ENCODE peak calls at places on chromosome 5, in nine cellular contexts. G, V, P, R, J, T, L, M and Z are unnamed samples. For H3K27me3, the result is how much of the 10 kb centered on the place peaks cover.

GRCh38 chr5:160036243-160036642 is 27.3 kb downstream of the TTC1 start:
- DNase-seq in G (no peak), V (no peak), P (no peak), R (no peak), J (no peak), T (no peak), L (no peak), M (peak), Z (no peak)

GRCh38 chr5:96083361-96083881 is 121.8 kb upstream of the ELL2 start:
- DNase-seq in G (no peak), V (peak), P (no peak), R (peak), J (no peak), T (no peak), L (no peak), M (peak), Z (no peak)

GRCh38 chr5:139543423-139543991 is 17.6 kb upstream of the UBE2D2 start:
- DNase-seq in G (no peak), V (peak), P (no peak), R (peak), J (peak), T (no peak), L (peak), M (peak), Z (peak)

GRCh38 chr5:35129276-35129675 is 81.5 kb upstream of the AGXT2 start:
- DNase-seq in G (no peak), V (no peak), P (no peak), R (peak), J (no peak), T (peak), L (no peak), M (no peak), Z (no peak)

GRCh38 chr5:129973716-129974426 is 69.6 kb downstream of the CHSY3 start:
- DNase-seq in G (no peak), V (no peak), P (no peak), R (peak), J (no peak), T (no peak), L (no peak), M (no peak), Z (no peak)

GRCh38 chr5:91058575-91058974 is 324.5 kb downstream of the ARRDC3 start:
- DNase-seq in G (no peak), V (no peak), P (no peak), R (no peak), J (no peak), T (peak), L (no peak), M (no peak), Z (no peak)

GRCh38 chr5:161544350-161544765 is 2.2 kb downstream of the GABRB2 start:
- DNase-seq in G (peak), V (peak), P (no peak), R (peak), J (peak), T (peak), L (no peak), M (peak), Z (no peak)

GRCh38 chr5:100840364-100840763 is 62.7 kb downstream of the ST8SIA4 start:
- DNase-seq in G (no peak), V (no peak), P (no peak), R (peak), J (no peak), T (peak), L (peak), M (no peak), Z (no peak)

GRCh38 chr5:133663380-133664054 is 51.2 kb upstream of the FSTL4 start:
- DNase-seq in G (no peak), V (no peak), P (no peak), R (no peak), J (no peak), T (no peak), L (no peak), M (peak), Z (no peak)

GRCh38 chr5:150710165-150710564 is 9.3 kb upstream of the RBM22 start:
- DNase-seq in G (no peak), V (no peak), P (no peak), R (peak), J (no peak), T (peak), L (no peak), M (no peak), Z (no peak)

GRCh38 chr5:144368556-144368955 is 197.9 kb downstream of the KCTD16 start:
- DNase-seq in G (no peak), V (no peak), P (no peak), R (peak), J (no peak), T (peak), L (no peak), M (no peak), Z (no peak)

GRCh38 chr5:176334031-176334770 is 27.4 kb downstream of the KIAA1191 start:
- DNase-seq in G (no peak), V (no peak), P (no peak), R (no peak), J (no peak), T (no peak), L (no peak), M (no peak), Z (no peak)

GRCh38 chr5:27458318-27458717 is 419.9 kb upstream of the CDH9 start:
- DNase-seq in G (no peak), V (no peak), P (no peak), R (no peak), J (no peak), T (no peak), L (no peak), M (no peak), Z (no peak)

GRCh38 chr5:56323505-56323904 is 90.4 kb upstream of the ANKRD55 start:
- DNase-seq in G (no peak), V (no peak), P (peak), R (peak), J (no peak), T (peak), L (no peak), M (peak), Z (no peak)

GRCh38 chr5:149471406-149472183 is 79.6 kb downstream of the CSNK1A1 start:
- DNase-seq in G (no peak), V (no peak), P (no peak), R (peak), J (no peak), T (peak), L (no peak), M (peak), Z (no peak)

GRCh38 chr5:150780180-150780692 is 1.7 kb downstream of the SMIM3 start:
- DNase-seq in G (peak), V (no peak), P (no peak), R (peak), J (no peak), T (no peak), L (peak), M (no peak), Z (peak)

GRCh38 chr5:161149078-161149477 is 297.1 kb upstream of the ATP10B start:
- DNase-seq in G (no peak), V (no peak), P (no peak), R (no peak), J (no peak), T (no peak), L (no peak), M (no peak), Z (no peak)

GRCh38 chr5:175478384-175479124 is at the start of gene SFXN1:
- DNase-seq in G (peak), V (peak), P (no peak), R (peak), J (peak), T (peak), L (peak), M (peak), Z (peak)

GRCh38 chr5:93675458-93676450 is 65.6 kb downstream of the POU5F2 start:
- DNase-seq in G (no peak), V (no peak), P (no peak), R (no peak), J (no peak), T (no peak), L (no peak), M (no peak), Z (no peak)

GRCh38 chr5:157564149-157564711 is 11.3 kb downstream of the ADAM19 start:
- DNase-seq in G (no peak), V (peak), P (no peak), R (no peak), J (peak), T (no peak), L (no peak), M (peak), Z (no peak)

GRCh38 chr5:50667079-50667652 is 729 bp downstream of the PARP8 start:
- DNase-seq in G (peak), V (peak), P (no peak), R (peak), J (peak), T (no peak), L (peak), M (peak), Z (peak)

GRCh38 chr5:173188280-173188679 is 43.9 kb downstream of the BNIP1 start:
- DNase-seq in G (no peak), V (no peak), P (no peak), R (no peak), J (no peak), T (no peak), L (no peak), M (no peak), Z (no peak)

GRCh38 chr5:5340206-5340729 is 82.2 kb upstream of the ICE1 start:
- DNase-seq in G (no peak), V (no peak), P (peak), R (peak), J (peak), T (peak), L (no peak), M (peak), Z (peak)

GRCh38 chr5:150520747-150521521 is 13.0 kb downstream of the NDST1 start:
- DNase-seq in G (no peak), V (no peak), P (no peak), R (no peak), J (no peak), T (no peak), L (no peak), M (no peak), Z (no peak)

GRCh38 chr5:68216737-68217231 is 1.2 kb downstream of the PIK3R1 start:
- DNase-seq in G (no peak), V (peak), P (no peak), R (peak), J (no peak), T (no peak), L (no peak), M (no peak), Z (no peak)

GRCh38 chr5:68834486-68834885 is 259.3 kb upstream of the SLC30A5 start:
- DNase-seq in G (no peak), V (no peak), P (no peak), R (peak), J (no peak), T (no peak), L (no peak), M (no peak), Z (no peak)

GRCh38 chr5:29113516-29113915 is 2075.1 kb upstream of the CDH9 start:
- DNase-seq in G (no peak), V (no peak), P (no peak), R (no peak), J (no peak), T (no peak), L (no peak), M (peak), Z (no peak)

GRCh38 chr5:51395666-51396356 is 12.6 kb downstream of the ISL1 start:
- DNase-seq in G (no peak), V (no peak), P (no peak), R (no peak), J (no peak), T (no peak), L (no peak), M (no peak), Z (no peak)

GRCh38 chr5:112227911-112228631 is 191.0 kb downstream of the EPB41L4A start:
- DNase-seq in G (no peak), V (no peak), P (no peak), R (no peak), J (no peak), T (no peak), L (no peak), M (no peak), Z (no peak)

GRCh38 chr5:113274836-113275414 is 159.9 kb downstream of the TSSK1B start:
- DNase-seq in G (no peak), V (peak), P (no peak), R (no peak), J (no peak), T (no peak), L (no peak), M (peak), Z (no peak)

GRCh38 chr5:7261049-7261448 is 134.9 kb upstream of the ADCY2 start:
- DNase-seq in G (no peak), V (no peak), P (no peak), R (peak), J (no peak), T (peak), L (no peak), M (peak), Z (no peak)

GRCh38 chr5:3122985-3123762 is 371.7 kb upstream of the IRX2 start:
- DNase-seq in G (no peak), V (peak), P (no peak), R (no peak), J (no peak), T (no peak), L (no peak), M (peak), Z (no peak)
- H3K27me3 ChIP-seq in G (under half), V (under half), P (under half), R (under half), J (under half), T (under half), L (under half), M (under half), Z (under half)

DNA sequence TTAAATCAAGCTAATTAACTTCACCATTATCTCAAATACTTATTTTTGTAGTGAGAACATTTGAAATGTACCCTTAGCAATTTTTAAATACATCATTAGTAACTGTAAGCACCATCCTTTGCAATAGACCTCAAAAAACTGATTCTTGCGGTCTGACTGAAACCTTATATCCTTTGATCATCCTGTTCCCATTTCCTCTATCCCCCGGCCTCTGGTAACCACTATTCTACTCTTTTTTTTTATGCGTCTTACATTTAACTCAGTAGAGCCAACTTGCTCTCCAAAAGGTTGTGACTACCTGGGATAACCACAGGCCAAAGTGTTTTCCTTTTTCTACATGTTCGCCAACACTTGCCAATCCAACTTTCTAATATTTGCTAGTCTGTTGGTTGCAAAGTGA is 106.1 kb downstream of the IRX1 start:
- DNase-seq in G (no peak), V (no peak), P (no peak), R (no peak), J (no peak), T (no peak), L (no peak), M (no peak), Z (no peak)
- H3K27me3 ChIP-seq in G (under half), V (under half), P (under half), R (under half), J (under half), T (under half), L (under half), M (under half), Z (under half)

DNA sequence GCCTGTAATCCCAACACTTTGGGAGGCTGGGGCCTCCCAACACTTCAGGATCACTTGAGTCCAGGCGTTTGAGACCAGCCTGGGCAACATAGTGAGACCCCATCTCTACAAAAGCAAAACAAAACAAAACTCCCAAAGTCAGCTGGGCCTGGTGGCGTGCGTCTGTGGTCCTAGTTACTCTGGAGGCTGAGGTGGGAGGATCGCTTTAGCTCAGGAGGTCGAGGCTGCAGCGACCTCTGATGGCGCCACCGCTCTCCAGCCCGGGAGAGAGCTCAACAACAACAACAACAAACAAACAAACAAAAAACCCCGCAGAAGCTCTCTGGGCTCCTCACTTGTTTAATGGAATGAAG is 528 bp downstream of the ACOT12 start:
- DNase-seq in G (no peak), V (no peak), P (no peak), R (no peak), J (no peak), T (no peak), L (no peak), M (no peak), Z (no peak)
- H3K27me3 ChIP-seq in G (under half), V (under half), P (under half), R (under half), J (under half), T (under half), L (under half), M (under half), Z (under half)

GRCh38 chr5:76426391-76426802 is 23.3 kb downstream of the IQGAP2 start:
- DNase-seq in G (no peak), V (peak), P (no peak), R (no peak), J (no peak), T (no peak), L (no peak), M (peak), Z (no peak)
- H3K27me3 ChIP-seq in G (under half), V (under half), P (under half), R (under half), J (under half), T (half or more), L (under half), M (under half), Z (under half)

DNA sequence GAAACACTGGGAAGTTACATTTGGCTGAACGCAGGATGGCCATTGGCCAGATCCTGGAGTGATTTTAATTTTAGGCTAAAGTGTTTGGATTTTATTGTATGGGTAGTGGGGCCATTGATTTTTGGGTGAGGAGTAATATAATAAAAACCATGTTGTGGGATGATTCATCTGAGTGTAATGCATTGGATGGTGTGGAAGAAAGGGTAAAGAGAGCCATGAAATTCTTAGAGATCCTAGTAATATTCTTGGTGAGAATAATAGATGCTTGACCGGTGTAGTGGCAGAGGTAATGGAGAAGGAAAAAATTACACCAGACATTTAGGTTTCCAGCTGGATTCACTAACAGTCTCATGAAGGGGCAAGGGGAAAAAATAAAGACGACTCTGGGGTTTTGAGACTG is 158.1 kb downstream of the NPR3 start:
- DNase-seq in G (no peak), V (no peak), P (peak), R (peak), J (no peak), T (peak), L (no peak), M (no peak), Z (no peak)
- H3K27me3 ChIP-seq in G (under half), V (under half), P (under half), R (under half), J (under half), T (under half), L (under half), M (under half), Z (under half)

DNA sequence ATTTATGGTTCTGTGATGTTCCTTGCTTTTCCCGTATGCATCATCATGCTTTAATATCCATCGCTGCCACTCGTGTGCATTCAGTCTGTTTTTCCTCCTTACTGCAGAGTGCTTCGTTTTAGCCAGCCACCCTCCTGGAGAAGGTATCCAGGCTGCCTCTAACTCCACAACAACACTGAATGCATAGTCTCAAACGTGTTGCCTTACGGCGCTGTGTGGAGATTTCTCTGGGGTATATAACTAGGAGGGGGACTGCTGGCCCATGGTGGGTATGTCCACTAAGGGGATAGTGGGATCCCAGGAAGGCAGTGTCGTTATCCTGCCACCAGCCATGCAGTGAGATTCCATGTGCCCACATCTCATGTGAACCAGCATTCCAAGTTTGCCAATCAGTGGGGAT is 16.4 kb downstream of the BTNL9 start:
- DNase-seq in G (no peak), V (no peak), P (no peak), R (no peak), J (no peak), T (no peak), L (no peak), M (no peak), Z (no peak)
- H3K27me3 ChIP-seq in G (half or more), V (under half), P (half or more), R (half or more), J (under half), T (under half), L (under half), M (half or more), Z (under half)

DNA sequence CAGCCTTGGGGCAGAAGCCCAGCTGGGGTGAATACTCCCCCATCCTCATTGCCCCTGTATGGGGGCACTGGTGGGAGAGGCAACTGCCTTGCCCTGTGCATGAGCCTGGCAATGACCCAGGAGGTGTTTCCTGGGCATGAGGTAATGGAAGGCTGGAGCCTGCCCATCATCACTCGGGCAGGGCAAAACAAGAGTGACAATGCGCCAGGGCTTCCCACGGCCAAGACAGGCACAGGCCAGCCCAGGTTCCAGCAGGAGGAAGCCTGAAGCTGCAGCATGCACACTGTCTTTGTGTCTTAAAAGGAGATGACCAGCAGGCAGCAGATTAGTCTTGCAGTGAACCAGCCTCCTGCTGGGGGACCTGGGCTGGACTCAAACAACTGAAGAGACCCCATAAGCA is 92.2 kb upstream of the SMIM23 start:
- DNase-seq in G (no peak), V (no peak), P (no peak), R (no peak), J (no peak), T (no peak), L (no peak), M (no peak), Z (peak)
- H3K27me3 ChIP-seq in G (under half), V (under half), P (under half), R (under half), J (under half), T (under half), L (under half), M (under half), Z (under half)